ENCODE peak calls at places on chromosome 17, in six cellular contexts. One of them, this sample, is unnamed.

GRCh38 chr17:45432405-45433113 is at the start of gene ARHGAP27:
- DNase-seq in H1: no peak
- DNase-seq in H9: peak
- DNase-seq in trophoblast cell: no peak
- DNase-seq in neuronal stem cell: no peak
- DNase-seq in mesenchymal stem cell: peak
- DNase-seq in this sample: no peak

GRCh38 chr17:82216301-82217119 is 3.9 kb upstream of the CCDC57 start:
- DNase-seq in H1: no peak
- DNase-seq in H9: no peak
- DNase-seq in trophoblast cell: peak
- DNase-seq in neuronal stem cell: no peak
- DNase-seq in mesenchymal stem cell: peak
- DNase-seq in this sample: peak

GRCh38 chr17:83175551-83176271 is 96.3 kb downstream of the METRNL start:
- DNase-seq in H1: no peak
- DNase-seq in H9: no peak
- DNase-seq in trophoblast cell: no peak
- DNase-seq in neuronal stem cell: no peak
- DNase-seq in mesenchymal stem cell: no peak
- DNase-seq in this sample: no peak

GRCh38 chr17:82677353-82677925 is 21.1 kb downstream of the RAB40B start:
- DNase-seq in H1: no peak
- DNase-seq in H9: no peak
- DNase-seq in trophoblast cell: no peak
- DNase-seq in neuronal stem cell: no peak
- DNase-seq in mesenchymal stem cell: no peak
- DNase-seq in this sample: no peak

GRCh38 chr17:62703269-62703775 is 75.9 kb downstream of the MRC2 start:
- DNase-seq in H1: no peak
- DNase-seq in H9: no peak
- DNase-seq in trophoblast cell: no peak
- DNase-seq in neuronal stem cell: no peak
- DNase-seq in mesenchymal stem cell: peak
- DNase-seq in this sample: peak

GRCh38 chr17:17792143-17792550 is 44.6 kb downstream of the SREBF1 start:
- DNase-seq in H1: no peak
- DNase-seq in H9: no peak
- DNase-seq in trophoblast cell: no peak
- DNase-seq in neuronal stem cell: no peak
- DNase-seq in mesenchymal stem cell: peak
- DNase-seq in this sample: no peak

GRCh38 chr17:39001703-39002637 is 34.8 kb upstream of the FBXO47 start:
- DNase-seq in H1: no peak
- DNase-seq in H9: peak
- DNase-seq in trophoblast cell: peak
- DNase-seq in neuronal stem cell: no peak
- DNase-seq in mesenchymal stem cell: peak
- DNase-seq in this sample: peak

GRCh38 chr17:78716814-78717393 is 65.2 kb downstream of the CYTH1 start:
- DNase-seq in H1: no peak
- DNase-seq in H9: no peak
- DNase-seq in trophoblast cell: no peak
- DNase-seq in neuronal stem cell: no peak
- DNase-seq in mesenchymal stem cell: no peak
- DNase-seq in this sample: peak

GRCh38 chr17:63124536-63124935 is 158.5 kb downstream of the TANC2 start:
- DNase-seq in H1: no peak
- DNase-seq in H9: no peak
- DNase-seq in trophoblast cell: no peak
- DNase-seq in neuronal stem cell: no peak
- DNase-seq in mesenchymal stem cell: no peak
- DNase-seq in this sample: no peak

GRCh38 chr17:40557531-40558299 is 7.6 kb downstream of the CCR7 start:
- DNase-seq in H1: no peak
- DNase-seq in H9: no peak
- DNase-seq in trophoblast cell: no peak
- DNase-seq in neuronal stem cell: no peak
- DNase-seq in mesenchymal stem cell: no peak
- DNase-seq in this sample: no peak

DNA sequence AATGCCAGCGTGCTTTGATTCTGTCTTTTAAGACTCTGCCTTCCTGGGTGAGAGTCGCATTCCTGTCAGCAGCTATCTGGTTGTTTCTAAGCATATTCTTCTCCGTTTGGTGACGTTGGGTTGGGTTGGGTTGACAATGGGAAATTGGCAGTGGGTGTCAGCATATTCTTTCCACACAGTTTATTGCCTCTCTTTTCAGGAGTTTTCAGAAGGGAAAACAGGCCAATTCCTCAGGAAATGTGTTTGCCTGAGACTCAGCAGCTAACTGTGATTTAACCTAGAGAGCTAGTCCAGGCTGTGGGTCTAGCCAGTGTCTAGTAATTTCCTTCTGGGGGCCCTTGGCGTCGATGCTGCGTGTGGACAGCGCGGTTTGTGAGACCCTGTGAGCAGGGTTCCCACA is 21.2 kb downstream of the EPN2 start:
- DNase-seq in H1: no peak
- DNase-seq in H9: no peak
- DNase-seq in trophoblast cell: no peak
- DNase-seq in neuronal stem cell: no peak
- DNase-seq in mesenchymal stem cell: no peak
- DNase-seq in this sample: no peak
- H3K4ac ChIP-seq in H1: no peak
- H3K4ac ChIP-seq in H9: no peak
- H3K4ac ChIP-seq in trophoblast cell: no peak
- H3K4ac ChIP-seq in neuronal stem cell: no peak
- H3K4ac ChIP-seq in mesenchymal stem cell: no peak
- H3K4ac ChIP-seq in this sample: no peak

DNA sequence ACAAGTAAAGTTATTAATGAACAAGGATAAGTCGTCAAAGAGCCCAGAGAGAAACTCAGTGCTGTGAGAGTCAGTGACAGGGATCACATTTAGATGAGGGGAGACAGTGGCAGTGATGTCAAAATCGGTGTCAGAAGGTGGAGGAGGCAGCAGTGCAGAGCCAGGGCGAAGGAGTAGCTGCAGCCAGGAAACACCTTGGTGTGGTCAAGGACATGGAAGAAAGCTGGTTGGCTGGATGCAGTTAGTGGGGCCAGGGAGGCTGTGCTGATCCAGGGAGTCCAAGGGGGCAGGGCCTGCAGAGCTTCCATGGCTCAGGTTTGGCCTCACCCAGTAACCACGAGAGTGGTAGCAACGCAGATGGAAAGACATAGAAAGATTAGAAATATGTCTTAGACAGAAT is 50.7 kb upstream of the ADORA2B start:
- DNase-seq in H1: no peak
- DNase-seq in H9: no peak
- DNase-seq in trophoblast cell: no peak
- DNase-seq in neuronal stem cell: no peak
- DNase-seq in mesenchymal stem cell: no peak
- DNase-seq in this sample: no peak
- H4K91ac ChIP-seq in H1: no peak
- H4K91ac ChIP-seq in H9: no peak
- H4K91ac ChIP-seq in trophoblast cell: no peak
- H4K91ac ChIP-seq in neuronal stem cell: no peak
- H4K91ac ChIP-seq in mesenchymal stem cell: no peak
- H4K91ac ChIP-seq in this sample: no peak

GRCh38 chr17:4948997-4949320 is 629 bp upstream of the PFN1 start:
- DNase-seq in H1: no peak
- DNase-seq in H9: peak
- DNase-seq in trophoblast cell: peak
- DNase-seq in neuronal stem cell: peak
- DNase-seq in mesenchymal stem cell: peak
- DNase-seq in this sample: peak
- H3K4ac ChIP-seq in H1: peak
- H3K4ac ChIP-seq in H9: no peak
- H3K4ac ChIP-seq in trophoblast cell: peak
- H3K4ac ChIP-seq in neuronal stem cell: no peak
- H3K4ac ChIP-seq in mesenchymal stem cell: peak
- H3K4ac ChIP-seq in this sample: peak

DNA sequence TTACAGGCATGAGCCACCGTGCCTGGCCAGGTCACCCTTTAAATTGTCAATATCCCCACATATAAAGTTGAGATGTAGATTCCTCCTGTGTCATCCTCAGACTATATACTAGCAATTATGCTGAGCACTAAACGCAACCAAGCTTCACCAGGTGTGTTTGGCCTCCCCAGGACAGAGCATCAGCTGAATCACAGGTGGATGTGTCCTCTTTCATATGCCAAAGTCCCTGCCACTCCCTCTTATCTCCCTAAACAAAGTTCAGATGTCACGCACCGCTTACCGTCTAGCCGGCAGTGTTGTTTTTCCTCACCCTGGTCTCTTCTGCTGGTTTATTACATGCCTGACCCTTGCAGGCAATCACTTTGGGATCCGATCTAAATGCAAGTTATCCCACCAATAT is 43.8 kb upstream of the ARHGAP44 start:
- DNase-seq in H1: no peak
- DNase-seq in H9: peak
- DNase-seq in trophoblast cell: no peak
- DNase-seq in neuronal stem cell: no peak
- DNase-seq in mesenchymal stem cell: no peak
- DNase-seq in this sample: no peak
- H4K91ac ChIP-seq in H1: no peak
- H4K91ac ChIP-seq in H9: no peak
- H4K91ac ChIP-seq in trophoblast cell: no peak
- H4K91ac ChIP-seq in neuronal stem cell: no peak
- H4K91ac ChIP-seq in mesenchymal stem cell: peak
- H4K91ac ChIP-seq in this sample: no peak

This sample was measured in IMR-90.